ENCODE peak calls at places on chromosomes 6 and 20, in six cellular contexts. J is cardiac fibroblast; F is stomach; G is naive thymus-derived CD4-positive, alpha-beta T cell; Q is amygdala; H is LoVo. R is an unnamed sample.

GRCh38 chr6:36743032-36743431 is 45.4 kb downstream of the RAB44 start:
- DNase-seq in J (no peak), F (no peak), G (no peak), Q (no peak), H (no peak), R (no peak)

GRCh38 chr20:10239954-10240353 is 21.3 kb downstream of the SNAP25 start:
- DNase-seq in J (peak), F (peak), G (no peak), Q (no peak), H (peak), R (peak)

GRCh38 chr6:36358235-36358915 is 21.7 kb upstream of the BNIP5 start:
- DNase-seq in J (peak), F (no peak), G (no peak), Q (peak), H (no peak), R (no peak)

GRCh38 chr20:13165203-13165602 is 55.9 kb upstream of the ISM1 start:
- DNase-seq in J (no peak), F (no peak), G (no peak), Q (no peak), H (no peak), R (no peak)

GRCh38 chr6:44010411-44011349 is 116.6 kb downstream of the MRPL14 start:
- DNase-seq in J (peak), F (no peak), G (no peak), Q (no peak), H (peak), R (no peak)

GRCh38 chr6:144585217-144585814 is 300.2 kb downstream of the UTRN start:
- DNase-seq in J (peak), F (no peak), G (peak), Q (no peak), H (peak), R (peak)

GRCh38 chr6:44564906-44565524 is 177.5 kb downstream of the CDC5L start:
- DNase-seq in J (no peak), F (no peak), G (no peak), Q (no peak), H (no peak), R (no peak)

GRCh38 chr20:31974975-31975481 is 7.1 kb downstream of the XKR7 start:
- DNase-seq in J (no peak), F (no peak), G (no peak), Q (no peak), H (no peak), R (no peak)

GRCh38 chr20:58906894-58907293 is 54.4 kb downstream of the GNAS start:
- DNase-seq in J (peak), F (peak), G (no peak), Q (no peak), H (no peak), R (peak)

GRCh38 chr6:82067021-82067420 is 180.5 kb downstream of the IBTK start:
- DNase-seq in J (peak), F (no peak), G (no peak), Q (no peak), H (no peak), R (no peak)

GRCh38 chr6:152121910-152122309 is 314.4 kb downstream of the ESR1 start:
- DNase-seq in J (peak), F (no peak), G (no peak), Q (no peak), H (no peak), R (no peak)

GRCh38 chr6:39084506-39084905 is 30.5 kb downstream of the SAYSD1 start:
- DNase-seq in J (no peak), F (no peak), G (no peak), Q (no peak), H (no peak), R (peak)

GRCh38 chr6:148999921-149000589 is 253.2 kb downstream of the UST start:
- DNase-seq in J (peak), F (peak), G (no peak), Q (no peak), H (no peak), R (no peak)

GRCh38 chr20:46243707-46244628 is 64.3 kb downstream of the CDH22 start:
- DNase-seq in J (no peak), F (no peak), G (no peak), Q (no peak), H (no peak), R (no peak)

GRCh38 chr6:179340-179950 is 112.8 kb upstream of the DUSP22 start:
- DNase-seq in J (no peak), F (no peak), G (no peak), Q (no peak), H (no peak), R (no peak)

GRCh38 chr20:50354690-50355592 is 155.2 kb upstream of the PTPN1 start:
- DNase-seq in J (no peak), F (no peak), G (no peak), Q (no peak), H (peak), R (no peak)

GRCh38 chr6:30411515-30412207 is 66.7 kb downstream of the RPP21 start:
- DNase-seq in J (peak), F (peak), G (peak), Q (no peak), H (peak), R (no peak)

GRCh38 chr6:81487489-81487888 is 265.0 kb downstream of the TENT5A start:
- DNase-seq in J (peak), F (peak), G (no peak), Q (peak), H (no peak), R (peak)

GRCh38 chr6:137724495-137725211 is 142.4 kb upstream of the TNFAIP3 start:
- DNase-seq in J (no peak), F (no peak), G (no peak), Q (no peak), H (no peak), R (no peak)

GRCh38 chr6:138805431-138805830 is 9.5 kb downstream of the ECT2L start:
- DNase-seq in J (peak), F (no peak), G (no peak), Q (no peak), H (no peak), R (no peak)

GRCh38 chr6:47168176-47168575 is 126.0 kb upstream of the ADGRF1 start:
- DNase-seq in J (peak), F (peak), G (no peak), Q (no peak), H (peak), R (no peak)